ENCODE peak calls at places on chromosomes 7 and 10, in ten cellular contexts. T is osteoblast; E is lung; S is CD4-positive, alpha-beta memory T cell; Y is spleen; I is aorta; U is PC-9; G is GM23248; Q is endothelial cell of umbilical vein; V is IMR-90. A is an unnamed sample. For H3K4me1 and H3K36me3, the result is how much of the 10 kb centered on the place peaks cover.

GRCh38 chr7:90194911-90195809 is 16.4 kb upstream of the STEAP2 start:
- DNase-seq in S (no peak), U (no peak), V (no peak), T (no peak), G (no peak), E (no peak), Y (no peak), Q (no peak), I (no peak), A (no peak)

GRCh38 chr10:34811968-34812514 is 3.1 kb downstream of the PARD3 start:
- DNase-seq in Q (no peak), V (peak), S (no peak), G (peak), E (no peak), T (no peak), I (no peak), U (no peak), Y (no peak), A (no peak)

GRCh38 chr7:23264916-23265458 is 18.4 kb downstream of the GPNMB start:
- DNase-seq in S (no peak), E (no peak), U (no peak), T (no peak), V (no peak), Q (no peak), Y (no peak), G (no peak), I (no peak), A (no peak)

GRCh38 chr7:115124409-115124939 is 202.6 kb downstream of the MDFIC start:
- DNase-seq in T (no peak), S (no peak), E (no peak), I (no peak), G (no peak), Q (no peak), U (no peak), V (peak), Y (no peak), A (no peak)

GRCh38 chr10:101995451-101996063 is 60.4 kb downstream of the ARMH3 start:
- DNase-seq in V (peak), G (peak), T (peak), S (no peak), Y (no peak), I (no peak), E (no peak), Q (peak), U (peak), A (peak)

GRCh38 chr7:45975367-45975766 is 54.3 kb upstream of the IGFBP3 start:
- DNase-seq in Q (no peak), V (peak), E (peak), G (peak), U (peak), T (no peak), S (no peak), I (no peak), Y (no peak), A (no peak)

GRCh38 chr10:15123749-15124184 is 26.6 kb downstream of the RPP38 start:
- DNase-seq in Q (peak), V (peak), S (no peak), Y (no peak), I (no peak), T (peak), G (peak), E (no peak), U (peak), A (no peak)

GRCh38 chr10:116973946-116974345 is 31.0 kb downstream of the SHTN1 start:
- DNase-seq in U (peak), G (peak), Y (no peak), T (no peak), S (no peak), V (no peak), E (no peak), Q (no peak), I (no peak), A (no peak)

GRCh38 chr10:7417103-7417623 is 6.3 kb upstream of the SFMBT2 start:
- DNase-seq in S (no peak), E (no peak), V (peak), G (peak), I (no peak), Q (peak), U (no peak), Y (no peak), T (no peak), A (peak)

GRCh38 chr10:3036605-3037004 is 30.7 kb upstream of the PFKP start:
- DNase-seq in S (no peak), T (no peak), Q (no peak), Y (no peak), G (no peak), U (no peak), V (no peak), E (no peak), I (no peak), A (no peak)

GRCh38 chr10:61795551-61795950 is 105.9 kb upstream of the ARID5B start:
- DNase-seq in G (no peak), Q (no peak), V (no peak), Y (no peak), E (no peak), S (no peak), U (no peak), T (no peak), I (no peak), A (no peak)

GRCh38 chr7:131110294-131111080 is 217.2 kb upstream of the MKLN1 start:
- DNase-seq in T (peak), G (peak), Y (no peak), I (no peak), Q (peak), U (peak), S (no peak), V (peak), E (no peak), A (peak)

GRCh38 chr10:119222531-119222930 is 15.2 kb downstream of the GRK5 start:
- DNase-seq in I (no peak), Q (no peak), Y (no peak), U (no peak), G (no peak), E (no peak), V (no peak), S (no peak), T (peak), A (peak)
- H3K4me1 ChIP-seq in I (under half), Q (under half), Y (under half), U (under half), G (under half), E (under half), V (under half), S (under half), T (under half), A (under half)

DNA sequence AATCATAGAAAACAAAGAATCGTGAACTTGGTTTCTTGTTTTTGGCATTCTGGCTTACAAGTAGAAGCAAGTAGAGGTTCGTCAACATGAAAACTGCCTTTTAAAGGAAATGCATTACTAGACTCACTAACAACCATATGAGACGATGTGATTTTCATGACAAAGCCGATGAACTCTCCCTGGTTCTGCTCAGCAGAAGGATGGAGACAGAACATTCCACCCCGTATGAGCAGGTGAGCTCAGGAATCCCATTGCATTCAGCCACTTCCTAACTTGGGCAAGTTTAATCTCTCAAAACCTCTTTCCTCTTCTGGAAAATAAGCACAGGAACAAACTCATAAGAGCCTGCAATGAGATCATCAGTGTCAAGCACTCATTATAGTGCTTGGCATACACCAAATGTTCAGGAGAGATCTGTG is 57.4 kb upstream of the SVIL start:
- DNase-seq in G (peak), Y (no peak), U (no peak), Q (peak), E (no peak), V (peak), T (peak), S (no peak), I (no peak), A (no peak)
- H3K4me3 ChIP-seq in G (peak), Y (no peak), U (no peak), Q (no peak), E (no peak), V (no peak), T (peak), S (no peak), I (peak), A (no peak)

DNA sequence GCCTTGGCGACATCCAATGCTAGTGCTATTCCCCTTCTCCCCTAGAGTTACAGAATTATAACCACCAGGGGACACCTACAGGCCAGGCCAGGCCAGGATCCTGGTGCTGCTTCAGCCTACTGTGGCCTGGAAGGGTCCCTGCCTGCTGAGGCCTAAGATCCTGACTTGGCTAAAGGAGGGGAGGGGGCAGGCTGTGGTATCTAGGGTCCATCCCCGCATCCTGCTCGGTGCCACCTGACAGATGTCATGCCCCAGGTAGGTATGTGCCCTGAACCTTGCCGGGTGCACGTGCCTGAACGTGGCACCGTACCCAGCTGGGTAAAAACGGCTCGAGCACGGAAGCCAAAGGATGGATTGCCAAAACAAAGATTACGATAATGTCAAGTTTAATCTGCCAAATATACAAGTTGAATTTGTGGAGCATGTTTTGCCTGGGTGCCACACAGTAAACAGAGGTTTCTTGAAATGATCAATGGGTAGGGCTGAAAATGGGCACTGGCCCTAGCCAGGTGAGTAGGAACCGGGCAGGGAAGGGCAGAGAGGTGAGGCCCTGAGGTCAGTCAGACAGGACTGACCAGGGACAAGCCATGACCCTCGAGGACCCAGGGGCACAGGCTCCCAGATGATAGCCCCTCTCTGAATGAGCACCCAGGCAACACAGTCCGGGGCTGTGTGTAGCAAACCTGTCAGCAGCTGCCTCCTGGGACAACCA is 12.6 kb downstream of the PDAP1 start:
- DNase-seq in Q (no peak), U (no peak), I (no peak), S (no peak), G (no peak), E (no peak), Y (no peak), V (no peak), T (peak), A (no peak)
- H3K36me3 ChIP-seq in Q (half or more), U (under half), I (under half), S (half or more), G (under half), E (half or more), Y (under half), V (half or more), T (half or more), A (under half)

DNA sequence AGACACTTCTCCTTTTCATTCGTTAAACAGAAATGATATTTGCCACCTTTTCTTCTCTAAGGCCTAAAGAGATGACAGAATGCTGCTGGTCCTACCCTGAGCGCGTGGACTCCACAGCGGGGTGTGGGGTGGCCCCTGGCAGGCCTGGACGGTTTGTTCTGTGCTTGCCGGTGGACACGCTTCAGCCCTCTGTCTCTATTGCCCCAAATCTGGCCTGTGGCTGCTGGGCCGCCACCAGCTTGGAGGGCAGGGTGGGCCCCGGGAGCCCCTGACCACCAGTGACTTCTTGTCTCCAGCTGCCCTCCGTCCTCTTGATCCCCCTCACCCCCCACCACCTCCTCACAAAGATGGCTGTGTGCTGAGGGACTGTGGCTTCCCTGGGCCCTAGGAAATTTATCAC is 5.7 kb downstream of the CHST3 start:
- DNase-seq in I (no peak), E (no peak), G (no peak), T (no peak), U (no peak), S (no peak), V (no peak), Q (no peak), Y (peak), A (no peak)
- H3K4me1 ChIP-seq in I (under half), E (under half), G (half or more), T (half or more), U (under half), S (under half), V (under half), Q (under half), Y (under half), A (under half)

GRCh38 chr7:140655511-140656408 is 15.1 kb upstream of the DENND2A start:
- DNase-seq in U (no peak), S (no peak), E (no peak), T (no peak), V (no peak), Y (peak), Q (no peak), G (no peak), I (peak), A (no peak)
- H3K4me3 ChIP-seq in U (peak), S (no peak), E (no peak), T (peak), V (no peak), Y (no peak), Q (no peak), G (peak), I (no peak), A (no peak)

GRCh38 chr7:95595825-95596182 is 512 bp downstream of the PDK4 start:
- DNase-seq in G (peak), S (no peak), Y (no peak), U (no peak), T (no peak), I (no peak), Q (no peak), V (no peak), E (no peak), A (no peak)
- H3K36me3 ChIP-seq in G (under half), S (under half), Y (under half), U (under half), T (under half), I (under half), Q (under half), V (under half), E (under half), A (under half)